ENCODE peak calls at places on chromosomes 3 and 15, in eight cellular contexts. S is K562; I is stomach; F is right cardiac atrium; E is fibroblast of lung; M is astrocyte; N is CD8-positive, alpha-beta memory T cell; C is ovary. R is an unnamed sample. For H3K9me3 and H3K4me1, the result is how much of the 10 kb centered on the place peaks cover.

GRCh38 chr3:101803152-101803782 is 24.3 kb downstream of the NXPE3 start:
- DNase-seq in F (no peak), I (peak), N (peak), M (peak), C (peak), E (peak), S (peak), R (peak)

GRCh38 chr3:12957824-12958792 is 115.1 kb downstream of the IQSEC1 start:
- DNase-seq in E (no peak), C (no peak), M (no peak), I (no peak), F (no peak), N (no peak), S (no peak), R (no peak)

GRCh38 chr3:65871305-65872141 is 167.2 kb downstream of the MAGI1 start:
- DNase-seq in N (no peak), F (peak), S (no peak), C (peak), M (no peak), I (peak), E (no peak), R (peak)

GRCh38 chr3:152524198-152525140 is 255.7 kb downstream of the MBNL1 start:
- DNase-seq in M (peak), E (peak), F (no peak), C (peak), I (peak), N (peak), S (no peak), R (peak)

GRCh38 chr15:91948001-91948608 is 94.6 kb downstream of the SLCO3A1 start:
- DNase-seq in E (peak), M (peak), S (no peak), F (peak), C (no peak), I (peak), N (no peak), R (peak)

GRCh38 chr3:20316238-20316637 is 130.2 kb upstream of the SGO1 start:
- DNase-seq in C (no peak), N (no peak), F (no peak), S (no peak), E (no peak), M (no peak), I (peak), R (no peak)

GRCh38 chr3:53039376-53039752 is 6.5 kb downstream of the SFMBT1 start:
- DNase-seq in N (no peak), F (no peak), C (no peak), S (no peak), I (no peak), E (no peak), M (no peak), R (no peak)

GRCh38 chr3:132421832-132422231 is 4.5 kb downstream of the DNAJC13 start:
- DNase-seq in E (peak), I (no peak), F (no peak), N (no peak), M (peak), C (no peak), S (no peak), R (peak)

GRCh38 chr15:68100194-68100593 is 46.1 kb downstream of the PIAS1 start:
- DNase-seq in S (no peak), F (no peak), N (no peak), M (no peak), I (no peak), C (no peak), E (no peak), R (no peak)
- H3K9me3 ChIP-seq in S (under half), F (under half), N (under half), M (under half), I (under half), C (under half), E (under half), R (under half)

GRCh38 chr3:194368918-194369317 is 625 bp downstream of the LRRC15 start:
- DNase-seq in F (no peak), S (no peak), I (no peak), E (no peak), N (no peak), M (no peak), C (no peak), R (no peak)
- H3K4me1 ChIP-seq in F (under half), S (under half), I (under half), E (under half), N (under half), M (under half), C (under half), R (under half)

DNA sequence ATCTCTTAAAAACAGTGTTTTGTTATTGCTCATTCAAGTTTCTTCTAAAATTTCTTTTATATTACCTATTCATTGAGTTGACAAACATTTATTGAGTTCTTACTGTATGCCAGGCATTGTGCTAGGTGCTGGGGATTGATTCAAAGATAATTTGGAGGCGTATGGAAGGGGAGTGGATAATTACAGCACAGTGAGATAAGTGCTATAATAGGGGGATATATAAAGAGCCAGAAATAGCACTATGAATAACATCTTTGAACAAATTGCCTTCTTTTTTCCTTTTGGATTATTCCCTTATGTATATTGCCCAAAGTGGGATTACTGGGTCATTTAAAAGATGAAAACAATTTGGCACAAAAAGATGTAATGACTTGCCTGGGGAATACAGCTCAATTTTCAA is 64.6 kb downstream of the LPP start:
- DNase-seq in M (no peak), C (no peak), S (no peak), F (no peak), I (no peak), N (no peak), E (no peak), R (no peak)
- H3K4me3 ChIP-seq in M (no peak), C (no peak), S (no peak), F (no peak), I (no peak), N (no peak), E (no peak), R (no peak)

GRCh38 chr15:25249236-25250010 is 189.4 kb downstream of the UBE3A start:
- DNase-seq in F (peak), C (peak), E (no peak), I (peak), S (no peak), M (no peak), N (no peak), R (no peak)
- H3K9me3 ChIP-seq in F (under half), C (under half), E (under half), I (half or more), S (under half), M (under half), N (under half), R (under half)